ENCODE peak calls at places on chromosomes 7 and 10, in six cellular contexts. R is omental fat pad, M is Calu3, W is cardiac fibroblast, N is keratinocyte, Y is epithelial cell of esophagus. Q is an unnamed sample.

GRCh38 chr7:155729847-155730246 is 82.4 kb downstream of the SHH start:
- DNase-seq in R (no peak), M (peak; percentile 51), W (peak; percentile 21), N (no peak), Y (peak; percentile 84), Q (no peak)

GRCh38 chr7:139840776-139841175 is 11.7 kb downstream of the TBXAS1 start:
- DNase-seq in R (no peak), M (no peak), W (no peak), N (no peak), Y (no peak), Q (no peak)

GRCh38 chr7:1746491-1746975 is 76.5 kb downstream of the ELFN1 start:
- DNase-seq in R (no peak), M (no peak), W (no peak), N (no peak), Y (no peak), Q (no peak)

GRCh38 chr7:50682079-50682478 is 100.6 kb downstream of the GRB10 start:
- DNase-seq in R (no peak), M (no peak), W (no peak), N (no peak), Y (no peak), Q (no peak)

GRCh38 chr7:1889556-1890181 is 219.6 kb downstream of the ELFN1 start:
- DNase-seq in R (no peak), M (no peak), W (peak; percentile 65), N (no peak), Y (peak; percentile 10), Q (no peak)

GRCh38 chr10:118259288-118259906 is 82.7 kb downstream of the FAM204A start:
- DNase-seq in R (no peak), M (peak; percentile 28), W (peak; percentile 15), N (no peak), Y (peak; percentile 63), Q (peak; percentile 32)

GRCh38 chr10:126872768-126873167 is 32.5 kb upstream of the DOCK1 start:
- DNase-seq in R (no peak), M (no peak), W (no peak), N (no peak), Y (no peak), Q (no peak)

GRCh38 chr7:28296571-28297483 is 115.5 kb upstream of the CREB5 start:
- DNase-seq in R (no peak), M (peak; percentile 86), W (peak; percentile 45), N (no peak), Y (peak; percentile 64), Q (no peak)

GRCh38 chr7:157587487-157588270 is 250.9 kb downstream of the DNAJB6 start:
- DNase-seq in R (no peak), M (no peak), W (no peak), N (no peak), Y (no peak), Q (no peak)

GRCh38 chr7:18638594-18639452 is 143.3 kb downstream of the HDAC9 start:
- DNase-seq in R (no peak), M (no peak), W (peak; percentile 86), N (no peak), Y (peak; percentile 44), Q (no peak)

GRCh38 chr7:116618729-116619128 is 53.3 kb upstream of the MET start:
- DNase-seq in R (no peak), M (no peak), W (no peak), N (no peak), Y (no peak), Q (no peak)

GRCh38 chr10:113381906-113382562 is 170.8 kb upstream of the HABP2 start:
- DNase-seq in R (no peak), M (peak; percentile 11), W (peak; percentile 80), N (no peak), Y (no peak), Q (no peak)

GRCh38 chr10:98414932-98415709 is at the start of gene PYROXD2:
- DNase-seq in R (peak; percentile 61), M (peak; percentile 92), W (peak; percentile 96), N (peak; percentile 55), Y (peak; percentile 82), Q (peak; percentile 56)

GRCh38 chr10:88810196-88810961 is 7.8 kb downstream of the LIPM start:
- DNase-seq in R (no peak), M (peak; percentile 34), W (peak; percentile 84), N (peak; percentile 75), Y (peak; percentile 84), Q (peak; percentile 35)

GRCh38 chr10:22682237-22683192 is 31.9 kb downstream of the PIP4K2A start:
- DNase-seq in R (no peak), M (peak; percentile 13), W (peak; percentile 66), N (peak; percentile 57), Y (peak; percentile 67), Q (peak; percentile 20)

GRCh38 chr10:129843702-129844101 is 120.4 kb downstream of the EBF3 start:
- DNase-seq in R (no peak), M (no peak), W (no peak), N (no peak), Y (no peak), Q (no peak)

GRCh38 chr7:140638311-140638791 is 2.3 kb downstream of the DENND2A start:
- DNase-seq in R (no peak), M (no peak), W (peak; percentile 87), N (no peak), Y (peak; percentile 32), Q (no peak)

GRCh38 chr10:6082496-6083395 is 6.1 kb upstream of the RBM17 start:
- DNase-seq in R (no peak), M (no peak), W (peak; percentile 51), N (no peak), Y (no peak), Q (no peak)

GRCh38 chr7:31017748-31018120 is 34.4 kb upstream of the ADCYAP1R1 start:
- DNase-seq in R (no peak), M (no peak), W (no peak), N (no peak), Y (no peak), Q (no peak)

GRCh38 chr7:8640671-8641070 is 207.3 kb downstream of the NXPH1 start:
- DNase-seq in R (no peak), M (no peak), W (no peak), N (no peak), Y (no peak), Q (no peak)

GRCh38 chr7:157668884-157669767 is 332.3 kb downstream of the DNAJB6 start:
- DNase-seq in R (no peak), M (no peak), W (no peak), N (no peak), Y (no peak), Q (no peak)

GRCh38 chr7:43116451-43116850 is 4.0 kb downstream of the HECW1 start:
- DNase-seq in R (no peak), M (no peak), W (no peak), N (no peak), Y (no peak), Q (no peak)

GRCh38 chr7:11185179-11185578 is 211.5 kb downstream of the PHF14 start:
- DNase-seq in R (no peak), M (no peak), W (peak; percentile 26), N (no peak), Y (no peak), Q (no peak)

GRCh38 chr10:80968903-80969302 is 431.2 kb downstream of the SH2D4B start:
- DNase-seq in R (no peak), M (no peak), W (no peak), N (no peak), Y (no peak), Q (no peak)

GRCh38 chr7:47147213-47147631 is 434.7 kb downstream of the TNS3 start:
- DNase-seq in R (no peak), M (peak; percentile 38), W (peak; percentile 4), N (no peak), Y (no peak), Q (no peak)

GRCh38 chr7:91182819-91183405 is 81.3 kb upstream of the FZD1 start:
- DNase-seq in R (no peak), M (no peak), W (peak; percentile 63), N (no peak), Y (peak; percentile 89), Q (no peak)

GRCh38 chr10:30435068-30435422 is 1.1 kb downstream of the MAP3K8 start:
- DNase-seq in R (no peak), M (no peak), W (peak; percentile 65), N (no peak), Y (peak; percentile 36), Q (no peak)

GRCh38 chr10:120612756-120613155 is 155.7 kb downstream of the PLPP4 start:
- DNase-seq in R (no peak), M (no peak), W (no peak), N (no peak), Y (no peak), Q (no peak)

GRCh38 chr10:62554632-62555199 is 180.5 kb downstream of the ZNF365 start:
- DNase-seq in R (no peak), M (peak; percentile 22), W (peak; percentile 67), N (no peak), Y (peak; percentile 63), Q (peak; percentile 31)
- TF ChIP-seq CTCF in R (no peak), M (peak; percentile 51), W (peak; percentile 69), N (peak; percentile 53), Y (peak; percentile 64), Q (peak; percentile 28)

DNA sequence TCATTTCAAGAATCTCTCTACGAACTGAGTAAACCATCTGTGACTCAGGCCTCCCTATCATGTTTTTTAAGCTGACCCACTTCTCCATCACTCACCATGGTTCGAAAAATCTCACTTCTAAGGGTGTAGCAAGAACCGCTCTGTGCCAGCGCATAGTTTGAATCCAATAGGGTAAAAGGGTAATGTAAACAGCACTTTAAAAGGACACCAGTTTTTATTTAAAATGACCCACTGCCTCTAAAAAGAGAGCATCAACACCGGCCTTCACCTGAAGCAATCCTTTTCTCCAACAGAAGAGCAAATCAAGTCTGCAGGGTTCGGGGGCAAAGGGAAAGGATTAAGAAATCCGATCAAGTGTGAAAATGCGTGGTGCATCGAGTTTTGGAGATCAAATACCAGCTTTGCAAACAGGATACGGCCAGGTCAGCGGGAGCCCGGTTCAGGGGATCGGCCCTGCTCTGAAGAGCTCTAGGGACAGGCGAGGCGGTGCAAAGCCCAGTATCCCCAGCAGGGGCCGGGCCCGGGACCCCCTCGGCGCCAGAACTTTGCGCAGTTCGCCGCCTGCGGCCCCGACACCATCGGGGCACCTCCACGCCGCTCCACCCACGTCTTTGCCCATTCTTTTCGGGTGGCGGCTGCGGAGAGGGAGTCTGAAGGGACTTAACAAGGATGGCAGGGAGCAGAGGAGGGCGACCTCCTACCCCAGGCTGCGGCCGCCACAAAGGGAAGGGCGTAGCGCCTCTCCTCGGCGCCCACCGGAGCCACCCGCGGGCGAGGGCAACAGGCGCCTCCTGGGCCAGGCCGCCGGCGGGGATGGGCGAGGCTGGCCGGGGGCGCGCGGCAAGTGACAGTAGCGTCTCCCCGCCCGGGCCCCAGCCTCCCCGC is 840 bp downstream of the NMT2 start:
- DNase-seq in R (no peak), M (peak; percentile 71), W (peak; percentile 49), N (no peak), Y (peak; percentile 57), Q (peak; percentile 46)
- TF ChIP-seq CTCF in R (no peak), M (peak; percentile 54), W (peak; percentile 57), N (peak; percentile 31), Y (peak; percentile 36), Q (no peak)

DNA sequence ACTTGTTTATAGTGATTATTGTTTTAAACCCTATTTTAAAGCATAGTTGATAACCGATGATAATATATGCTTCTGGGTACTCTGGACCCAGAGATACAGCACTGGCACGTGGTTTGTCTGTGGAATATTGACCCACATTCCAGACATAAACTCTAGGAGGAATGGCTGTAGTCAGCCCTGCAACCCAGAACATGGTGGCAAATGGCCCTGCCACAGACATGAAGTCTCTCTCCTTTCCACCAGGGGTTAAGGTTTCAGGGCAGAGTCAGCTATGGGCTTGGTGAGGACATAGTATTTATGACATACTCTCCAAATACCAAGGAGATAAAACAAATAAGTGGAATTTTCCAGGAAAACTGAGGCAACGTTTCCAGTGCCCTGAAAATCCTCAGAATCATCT is 83.6 kb downstream of the NAMPT start:
- DNase-seq in R (no peak), M (no peak), W (peak; percentile 18), N (no peak), Y (no peak), Q (no peak)
- TF ChIP-seq CTCF in R (no peak), M (no peak), W (no peak), N (no peak), Y (no peak), Q (no peak)

GRCh38 chr7:74215921-74216320 is 6.1 kb downstream of the LAT2 start:
- DNase-seq in R (no peak), M (no peak), W (no peak), N (no peak), Y (no peak), Q (no peak)
- TF ChIP-seq CTCF in R (no peak), M (no peak), W (no peak), N (no peak), Y (no peak), Q (no peak)